ENCODE peak calls at places on chromosomes 3 and 15, in four cellular contexts. V is right lobe of liver, I is kidney, K is cardiac muscle cell. L is an unnamed sample.

GRCh38 chr3:52056521-52056967 is at the start of gene DUSP7:
- DNase-seq in V (peak; percentile 82), I (peak; percentile 90), K (peak; percentile 76), L (peak; percentile 90)

GRCh38 chr3:9204253-9205005 is 45.0 kb downstream of the SRGAP3 start:
- DNase-seq in V (no peak), I (no peak), K (no peak), L (no peak)

GRCh38 chr3:113436794-113437193 is 4.5 kb downstream of the CFAP44 start:
- DNase-seq in V (no peak), I (no peak), K (peak; percentile 26), L (peak; percentile 38)

GRCh38 chr3:57281710-57282109 is 10.8 kb downstream of the ASB14 start:
- DNase-seq in V (no peak), I (no peak), K (peak; percentile 17), L (no peak)

GRCh38 chr3:165753560-165753959 is 83.7 kb downstream of the BCHE start:
- DNase-seq in V (no peak), I (no peak), K (peak; percentile 3), L (no peak)

GRCh38 chr3:146502887-146503458 is 33.6 kb upstream of the PLSCR2 start:
- DNase-seq in V (no peak), I (no peak), K (no peak), L (peak; percentile 18)

GRCh38 chr3:10548997-10549396 is 43.6 kb upstream of the ATP2B2 start:
- DNase-seq in V (no peak), I (no peak), K (no peak), L (no peak)

GRCh38 chr3:183100376-183100775 is 1.1 kb upstream of the MCCC1 start:
- DNase-seq in V (no peak), I (no peak), K (peak; percentile 16), L (no peak)

GRCh38 chr3:54871867-54872266 is 56.0 kb downstream of the LRTM1 start:
- DNase-seq in V (no peak), I (no peak), K (no peak), L (no peak)

GRCh38 chr3:189714991-189715961 is 84.1 kb downstream of the TP63 start:
- DNase-seq in V (no peak), I (no peak), K (peak; percentile 65), L (peak; percentile 85)

GRCh38 chr15:62644874-62645755 is 397.4 kb upstream of the TPM1 start:
- DNase-seq in V (no peak), I (no peak), K (no peak), L (no peak)

GRCh38 chr3:15659254-15659975 is 57.9 kb downstream of the BTD start:
- DNase-seq in V (no peak), I (no peak), K (peak; percentile 17), L (no peak)

GRCh38 chr3:109994853-109995252 is 657.5 kb upstream of the DPPA4 start:
- DNase-seq in V (no peak), I (no peak), K (no peak), L (no peak)

GRCh38 chr3:169771651-169772529 is 1.3 kb upstream of the MYNN start:
- DNase-seq in V (peak; percentile 35), I (peak; percentile 68), K (peak; percentile 82), L (peak; percentile 88)

GRCh38 chr3:105933871-105934270 is 65.1 kb upstream of the CBLB start:
- DNase-seq in V (no peak), I (no peak), K (peak; percentile 85), L (no peak)

GRCh38 chr15:67922106-67922505 is 82.3 kb upstream of the RNU6-1 start:
- DNase-seq in V (no peak), I (no peak), K (no peak), L (no peak)

GRCh38 chr3:46442591-46443530 is 21.8 kb downstream of the LTF start:
- DNase-seq in V (no peak), I (no peak), K (no peak), L (peak; percentile 70)

GRCh38 chr3:16849795-16850194 is 35.0 kb upstream of the PLCL2 start:
- DNase-seq in V (no peak), I (no peak), K (peak; percentile 89), L (peak; percentile 31)

GRCh38 chr15:40960926-40961325 is 7.7 kb downstream of the CHAC1 start:
- DNase-seq in V (no peak), I (peak; percentile 68), K (no peak), L (no peak)

GRCh38 chr3:187587012-187587544 is 83.1 kb downstream of the SST start:
- DNase-seq in V (no peak), I (no peak), K (no peak), L (no peak)

GRCh38 chr15:81029416-81030367 is 29.0 kb downstream of the TLNRD1 start:
- DNase-seq in V (no peak), I (no peak), K (no peak), L (peak; percentile 21)

GRCh38 chr3:56248021-56248420 is 220.2 kb downstream of the ERC2 start:
- DNase-seq in V (no peak), I (no peak), K (no peak), L (no peak)

GRCh38 chr3:9903238-9903624 is 583 bp downstream of the IL17RE start:
- DNase-seq in V (no peak), I (no peak), K (peak; percentile 33), L (peak; percentile 37)

GRCh38 chr15:68552773-68553172 is 26.0 kb upstream of the CORO2B start:
- DNase-seq in V (no peak), I (no peak), K (no peak), L (peak; percentile 18)

GRCh38 chr15:99414755-99415731 is 150.7 kb upstream of the MEF2A start:
- DNase-seq in V (no peak), I (no peak), K (no peak), L (no peak)

GRCh38 chr15:84731774-84732173 is 15.8 kb upstream of the SEC11A start:
- DNase-seq in V (no peak), I (no peak), K (peak; percentile 84), L (peak; percentile 79)

GRCh38 chr3:9893739-9894138 is 3.3 kb downstream of the JAGN1 start:
- DNase-seq in V (no peak), I (no peak), K (no peak), L (no peak)

GRCh38 chr3:69197922-69198540 is 75.6 kb upstream of the LMOD3 start:
- DNase-seq in V (no peak), I (no peak), K (no peak), L (no peak)

GRCh38 chr3:99483841-99484240 is 154.6 kb upstream of the COL8A1 start:
- DNase-seq in V (no peak), I (no peak), K (no peak), L (no peak)

GRCh38 chr3:167012691-167013090 is 367.4 kb downstream of the ZBBX start:
- DNase-seq in V (no peak), I (no peak), K (no peak), L (no peak)

DNA sequence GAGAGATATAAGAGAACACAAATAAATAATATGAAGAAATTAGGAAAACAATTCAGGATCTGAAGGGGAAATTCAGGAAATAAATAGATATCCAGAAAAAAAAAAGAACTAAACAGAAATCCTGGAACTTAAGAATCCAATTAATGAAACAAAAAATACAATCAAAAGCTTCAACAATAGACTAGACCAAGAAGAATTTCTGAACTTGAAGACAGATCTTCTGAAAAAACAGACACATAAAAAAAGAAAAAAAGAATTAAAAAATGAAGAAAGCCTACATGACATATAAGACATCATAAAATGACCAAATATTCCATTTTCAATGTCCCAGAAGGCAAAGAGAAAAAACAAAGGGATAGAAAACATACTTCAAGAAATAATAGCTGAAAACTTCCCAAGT is 68.3 kb upstream of the IMPG2 start:
- DNase-seq in V (no peak), I (no peak), K (no peak), L (no peak)
- H3K9me3 ChIP-seq in V (no peaks in the 10 kb centered on the region), I (no peaks in the 10 kb centered on the region), K (no peaks in the 10 kb centered on the region), L (peaks cover 20% of the 10 kb centered on the region)

DNA sequence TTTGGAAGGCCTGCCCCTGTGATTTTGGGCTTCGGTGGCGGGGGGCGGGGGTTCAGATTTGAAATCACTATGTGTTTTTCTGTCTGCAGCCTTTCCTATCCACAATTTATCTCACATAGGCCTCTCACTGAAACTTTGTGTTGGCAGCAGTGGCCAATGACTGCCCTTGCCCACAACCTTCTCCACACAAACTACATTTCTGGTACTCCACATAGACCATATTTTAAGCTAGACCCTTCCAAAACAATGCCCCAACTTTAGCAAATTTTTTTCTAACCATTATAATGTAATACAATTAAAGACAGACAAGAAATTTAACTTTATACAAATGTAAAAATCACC is 6.4 kb downstream of the ADAM10 start:
- DNase-seq in V (no peak), I (no peak), K (no peak), L (no peak)
- H3K4me1 ChIP-seq in V (no peaks in the 10 kb centered on the region), I (peaks cover 7% of the 10 kb centered on the region), K (peaks cover 40% of the 10 kb centered on the region), L (peaks cover 32% of the 10 kb centered on the region)

DNA sequence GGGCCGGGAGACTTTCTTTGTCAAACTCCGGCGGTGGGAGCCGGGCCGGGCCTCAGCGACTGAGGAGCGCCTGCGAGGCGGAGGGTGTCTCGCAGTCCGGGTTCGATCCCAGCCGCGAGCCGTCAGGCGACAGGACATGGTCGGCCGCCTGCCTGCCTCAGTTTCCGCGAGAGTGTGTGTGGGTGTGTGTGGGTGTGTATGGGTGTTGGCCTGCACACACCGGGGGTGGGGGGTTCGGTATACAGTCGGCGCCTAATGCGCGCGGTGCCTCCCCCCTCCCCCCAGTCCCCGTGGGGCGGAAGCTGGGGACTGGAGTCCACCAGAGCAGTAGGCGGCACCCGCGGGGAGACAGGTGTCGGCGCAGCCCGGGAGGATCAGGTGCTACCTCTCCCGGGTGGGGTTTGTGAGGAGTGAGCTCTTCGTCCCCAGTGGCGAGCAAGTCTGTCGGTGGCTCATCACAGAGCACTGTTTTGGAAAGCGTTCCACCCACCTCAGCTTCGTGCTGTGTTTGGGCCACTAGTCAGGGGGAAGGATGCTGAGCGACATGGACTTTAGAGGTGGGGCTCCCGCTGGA is 246.3 kb downstream of the GOLGA6L6 start:
- DNase-seq in V (no peak), I (peak; percentile 82), K (no peak), L (no peak)
- H3K9me3 ChIP-seq in V (no peaks in the 10 kb centered on the region), I (no peaks in the 10 kb centered on the region), K (peaks cover 30% of the 10 kb centered on the region), L (no peaks in the 10 kb centered on the region)

DNA sequence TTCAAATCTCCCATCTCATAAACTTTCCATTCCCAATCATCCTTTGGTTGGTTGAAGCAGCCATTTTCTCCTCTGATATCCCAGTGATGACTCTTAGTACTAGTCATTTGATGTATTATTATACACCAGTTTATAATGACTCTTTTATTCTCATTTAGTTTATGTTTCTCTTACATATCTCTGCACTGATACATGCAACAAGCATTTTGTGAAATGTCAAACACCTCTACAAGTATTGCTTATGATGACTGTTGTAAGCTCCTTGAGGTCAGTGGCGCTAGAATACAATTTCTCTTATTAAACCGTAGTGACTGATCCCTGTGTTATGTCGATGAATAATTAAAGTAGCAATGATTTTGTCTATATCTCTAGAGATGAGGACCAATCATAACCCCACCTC is 398.5 kb upstream of the TBL1XR1 start:
- DNase-seq in V (no peak), I (no peak), K (no peak), L (no peak)
- H3K4me1 ChIP-seq in V (no peaks in the 10 kb centered on the region), I (peaks cover 27% of the 10 kb centered on the region), K (peaks cover 13% of the 10 kb centered on the region), L (peaks cover 75% of the 10 kb centered on the region)

L was measured in adipocyte.